ENCODE peak calls at places on chromosome 20, in nine cellular contexts. T is fibroblast of lung; C is NT2/D1; M is cardiac muscle cell; P is mammary epithelial cell; D is CD8-positive, alpha-beta T cell; N is aorta; W is lung; H is A673. V is an unnamed sample. For H3K27me3 and H3K9me3, the result is how much of the 10 kb centered on the place peaks cover.

GRCh38 chr20:48801197-48801596 is 26.6 kb downstream of the PREX1 start:
- DNase-seq in T (no peak), C (no peak), M (no peak), P (no peak), D (no peak), N (no peak), W (no peak), H (no peak), V (no peak)

GRCh38 chr20:52923123-52923543 is 49.0 kb upstream of the TSHZ2 start:
- DNase-seq in T (peak), C (peak), M (no peak), P (peak), D (no peak), N (no peak), W (no peak), H (peak), V (peak)

GRCh38 chr20:34538671-34539123 is 19.8 kb upstream of the MAP1LC3A start:
- DNase-seq in T (peak), C (no peak), M (peak), P (peak), D (peak), N (peak), W (peak), H (peak), V (peak)

GRCh38 chr20:39874049-39874893 is 814.8 kb downstream of the MAFB start:
- DNase-seq in T (peak), C (peak), M (peak), P (peak), D (no peak), N (no peak), W (peak), H (peak), V (peak)

GRCh38 chr20:2874456-2874855 is 1.2 kb downstream of the PTPRA start:
- DNase-seq in T (no peak), C (no peak), M (no peak), P (no peak), D (no peak), N (no peak), W (no peak), H (no peak), V (no peak)

GRCh38 chr20:51450221-51450712 is 92.3 kb downstream of the NFATC2 start:
- DNase-seq in T (no peak), C (no peak), M (no peak), P (peak), D (no peak), N (no peak), W (no peak), H (no peak), V (no peak)

GRCh38 chr20:43389839-43390626 is 67.7 kb upstream of the SRSF6 start:
- DNase-seq in T (no peak), C (no peak), M (peak), P (no peak), D (no peak), N (no peak), W (no peak), H (peak), V (no peak)

GRCh38 chr20:16542477-16542876 is 30.8 kb downstream of the KIF16B start:
- DNase-seq in T (no peak), C (no peak), M (no peak), P (no peak), D (no peak), N (no peak), W (no peak), H (no peak), V (no peak)

GRCh38 chr20:33604991-33605370 is 57.1 kb upstream of the C20orf144 start:
- DNase-seq in T (no peak), C (no peak), M (no peak), P (no peak), D (no peak), N (no peak), W (no peak), H (no peak), V (no peak)

GRCh38 chr20:41733151-41733550 is 115.0 kb upstream of the CHD6 start:
- DNase-seq in T (no peak), C (no peak), M (no peak), P (no peak), D (no peak), N (no peak), W (peak), H (peak), V (no peak)

GRCh38 chr20:51404297-51405060 is 138.0 kb downstream of the NFATC2 start:
- DNase-seq in T (no peak), C (no peak), M (no peak), P (no peak), D (peak), N (no peak), W (no peak), H (no peak), V (no peak)

GRCh38 chr20:10987651-10988383 is 314.0 kb upstream of the JAG1 start:
- DNase-seq in T (peak), C (no peak), M (no peak), P (peak), D (no peak), N (no peak), W (no peak), H (no peak), V (no peak)

GRCh38 chr20:19765266-19765665 is 7.2 kb downstream of the RIN2 start:
- DNase-seq in T (no peak), C (no peak), M (no peak), P (no peak), D (no peak), N (no peak), W (no peak), H (no peak), V (no peak)

GRCh38 chr20:16714242-16714641 is 15.6 kb upstream of the SNRPB2 start:
- DNase-seq in T (no peak), C (no peak), M (peak), P (no peak), D (no peak), N (no peak), W (no peak), H (no peak), V (no peak)

GRCh38 chr20:48957053-48957481 is 35.6 kb downstream of the ARFGEF2 start:
- DNase-seq in T (no peak), C (no peak), M (no peak), P (no peak), D (no peak), N (no peak), W (no peak), H (no peak), V (no peak)

GRCh38 chr20:46132705-46133120 is 14.6 kb downstream of the CD40 start:
- DNase-seq in T (peak), C (peak), M (peak), P (peak), D (peak), N (peak), W (peak), H (peak), V (peak)

GRCh38 chr20:43849496-43850197 is 65.0 kb upstream of the TOX2 start:
- DNase-seq in T (peak), C (no peak), M (no peak), P (peak), D (no peak), N (no peak), W (peak), H (no peak), V (peak)

GRCh38 chr20:41664584-41664983 is 46.4 kb upstream of the CHD6 start:
- DNase-seq in T (peak), C (no peak), M (no peak), P (no peak), D (no peak), N (no peak), W (no peak), H (peak), V (no peak)

GRCh38 chr20:32010666-32011065 is 428 bp downstream of the CCM2L start:
- DNase-seq in T (no peak), C (no peak), M (no peak), P (no peak), D (no peak), N (no peak), W (no peak), H (no peak), V (no peak)
- H3K4me3 ChIP-seq in T (no peak), C (no peak), M (no peak), P (no peak), D (no peak), N (no peak), W (peak), H (no peak), V (peak)

DNA sequence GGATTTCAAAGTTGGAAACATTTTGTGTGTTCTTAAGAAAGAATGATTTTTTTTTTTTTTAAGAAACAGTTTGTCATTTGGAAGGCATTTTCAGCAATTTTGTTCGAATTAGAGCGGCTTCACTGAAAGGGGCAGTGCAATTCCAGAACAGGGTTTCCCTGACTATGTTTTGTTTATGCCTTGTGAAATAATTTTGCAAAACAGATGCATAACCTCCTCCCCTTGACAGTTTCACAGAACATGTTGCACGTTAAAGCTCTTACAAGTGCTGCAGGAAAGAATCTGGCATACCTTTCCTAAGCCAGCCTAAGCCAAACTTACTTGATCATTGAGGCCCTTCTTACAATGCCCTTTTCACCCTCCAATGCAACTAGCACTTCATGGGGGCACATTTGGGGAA is 216.0 kb upstream of the SSTR4 start:
- DNase-seq in T (no peak), C (no peak), M (no peak), P (no peak), D (no peak), N (no peak), W (no peak), H (no peak), V (no peak)
- H3K27me3 ChIP-seq in T (under half), C (under half), M (under half), P (under half), D (under half), N (under half), W (under half), H (under half), V (under half)

GRCh38 chr20:59670786-59671492 is 66.6 kb downstream of the PHACTR3 start:
- DNase-seq in T (no peak), C (no peak), M (no peak), P (no peak), D (no peak), N (no peak), W (peak), H (no peak), V (no peak)
- H3K9me3 ChIP-seq in T (under half), C (under half), M (under half), P (under half), D (under half), N (under half), W (under half), H (under half), V (under half)

GRCh38 chr20:61889659-61890058 is 176.0 kb downstream of the TAF4 start:
- DNase-seq in T (no peak), C (no peak), M (no peak), P (no peak), D (no peak), N (no peak), W (no peak), H (no peak), V (no peak)

GRCh38 chr20:61885759-61886715 is 179.6 kb downstream of the TAF4 start:
- DNase-seq in T (no peak), C (no peak), M (no peak), P (no peak), D (no peak), N (no peak), W (no peak), H (no peak), V (no peak)

GRCh38 chr20:61886721-61887658 is 178.7 kb downstream of the TAF4 start:
- DNase-seq in T (peak), C (peak), M (peak), P (peak), D (peak), N (peak), W (no peak), H (peak), V (peak)

GRCh38 chr20:61888101-61888865 is 177.4 kb downstream of the TAF4 start:
- DNase-seq in T (no peak), C (no peak), M (no peak), P (no peak), D (no peak), N (no peak), W (no peak), H (no peak), V (no peak)

GRCh38 chr20:61887694-61888093 is 178.0 kb downstream of the TAF4 start:
- DNase-seq in T (no peak), C (no peak), M (no peak), P (no peak), D (no peak), N (peak), W (no peak), H (peak), V (no peak)
- H3K4me3 ChIP-seq in T (no peak), C (no peak), M (no peak), P (no peak), D (no peak), N (no peak), W (no peak), H (no peak), V (no peak)

DNA sequence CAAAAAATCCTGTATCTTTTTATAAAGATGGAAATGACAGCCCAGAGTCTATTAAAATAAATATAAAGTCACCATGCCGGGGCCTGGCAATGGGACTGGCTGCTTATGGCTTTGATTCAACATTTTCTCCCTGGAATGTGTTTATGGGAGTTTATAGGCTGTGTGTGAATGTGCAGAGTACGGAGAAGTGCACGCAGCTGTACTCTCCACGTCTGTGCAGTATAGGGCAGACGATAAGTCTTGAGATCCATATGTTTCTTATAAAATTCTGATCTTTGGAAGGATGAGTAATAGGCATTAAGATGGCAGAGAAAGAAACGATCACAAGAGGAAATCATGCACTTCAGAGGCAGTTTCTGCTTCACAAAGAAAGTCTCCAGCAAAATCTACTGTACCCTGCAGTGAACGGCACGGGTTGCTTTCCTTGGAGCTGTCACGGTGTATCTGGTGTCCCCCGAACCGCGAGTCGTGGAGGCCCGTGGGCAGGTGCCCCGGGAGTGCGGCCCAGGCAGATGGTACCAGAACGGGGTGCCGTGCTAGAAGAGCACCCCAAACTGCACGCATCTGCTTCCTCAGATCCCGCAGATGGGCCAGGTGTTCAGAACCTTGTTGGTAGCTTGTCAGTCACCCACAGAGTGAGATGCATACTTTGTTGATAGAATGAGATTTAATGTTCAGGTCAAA is 382.5 kb downstream of the TAF4 start:
- DNase-seq in T (no peak), C (no peak), M (no peak), P (peak), D (no peak), N (no peak), W (no peak), H (no peak), V (no peak)
- H3K27me3 ChIP-seq in T (under half), C (half or more), M (under half), P (under half), D (under half), N (under half), W (under half), H (half or more), V (under half)

DNA sequence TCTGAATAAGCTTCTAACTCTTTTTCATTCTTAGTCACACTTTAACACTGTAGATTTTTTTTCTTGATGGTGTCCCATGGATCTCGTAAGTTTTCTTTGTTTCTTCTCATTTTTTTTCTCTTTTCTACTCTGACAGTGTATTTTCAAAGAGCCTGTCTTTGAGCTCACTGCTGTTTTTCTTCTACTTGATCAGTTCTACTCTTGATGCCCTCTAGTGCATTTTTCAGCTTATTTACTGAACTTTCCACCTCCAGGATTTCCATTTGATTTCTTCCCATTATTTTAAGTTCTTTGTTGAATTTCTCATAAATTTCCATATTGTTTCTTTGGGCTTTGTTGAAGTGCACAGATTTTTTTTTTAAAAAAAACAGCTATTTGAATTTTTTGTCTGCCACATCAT is 2641.1 kb upstream of the DEFB115 start:
- DNase-seq in T (no peak), C (no peak), M (no peak), P (no peak), D (no peak), N (no peak), W (no peak), H (no peak), V (no peak)
- H3K9me3 ChIP-seq in T (under half), C (under half), M (under half), P (under half), D (under half), N (under half), W (under half), H (under half), V (under half)